ENCODE peak calls at places on chromosomes 11 and 22, in ten cellular contexts. One of them, this sample, is unnamed.

GRCh38 chr11:22670803-22671202 is 4.4 kb downstream of the GAS2 start:
- DNase-seq in adrenal gland: no peak
- DNase-seq in ascending aorta: no peak
- DNase-seq in fibroblast of pulmonary artery: peak; percentile 49
- DNase-seq in IMR-90: peak; percentile 3
- DNase-seq in tibial nerve: no peak
- DNase-seq in thoracic aorta: no peak
- DNase-seq in fibroblast of the aortic adventitia: peak; percentile 23
- DNase-seq in BE2C: no peak
- DNase-seq in HFF-Myc: no peak
- DNase-seq in this sample: no peak

GRCh38 chr11:3738241-3738640 is 59.1 kb downstream of the NUP98 start:
- DNase-seq in adrenal gland: no peak
- DNase-seq in ascending aorta: no peak
- DNase-seq in fibroblast of pulmonary artery: peak; percentile 41
- DNase-seq in IMR-90: peak; percentile 23
- DNase-seq in tibial nerve: no peak
- DNase-seq in thoracic aorta: no peak
- DNase-seq in fibroblast of the aortic adventitia: peak; percentile 46
- DNase-seq in BE2C: no peak
- DNase-seq in HFF-Myc: no peak
- DNase-seq in this sample: no peak

GRCh38 chr11:17218403-17218802 is 10.6 kb upstream of the PIK3C2A start:
- DNase-seq in adrenal gland: no peak
- DNase-seq in ascending aorta: no peak
- DNase-seq in fibroblast of pulmonary artery: no peak
- DNase-seq in IMR-90: no peak
- DNase-seq in tibial nerve: no peak
- DNase-seq in thoracic aorta: no peak
- DNase-seq in fibroblast of the aortic adventitia: no peak
- DNase-seq in BE2C: no peak
- DNase-seq in HFF-Myc: no peak
- DNase-seq in this sample: no peak

GRCh38 chr11:132115454-132115853 is 745.0 kb downstream of the NTM start:
- DNase-seq in adrenal gland: no peak
- DNase-seq in ascending aorta: no peak
- DNase-seq in fibroblast of pulmonary artery: peak; percentile 38
- DNase-seq in IMR-90: peak; percentile 67
- DNase-seq in tibial nerve: no peak
- DNase-seq in thoracic aorta: no peak
- DNase-seq in fibroblast of the aortic adventitia: peak; percentile 71
- DNase-seq in BE2C: no peak
- DNase-seq in HFF-Myc: no peak
- DNase-seq in this sample: no peak

GRCh38 chr22:40263191-40263590 is 83.1 kb upstream of the ADSL start:
- DNase-seq in adrenal gland: peak; percentile 43
- DNase-seq in ascending aorta: no peak
- DNase-seq in fibroblast of pulmonary artery: peak; percentile 78
- DNase-seq in IMR-90: no peak
- DNase-seq in tibial nerve: no peak
- DNase-seq in thoracic aorta: no peak
- DNase-seq in fibroblast of the aortic adventitia: peak; percentile 65
- DNase-seq in BE2C: no peak
- DNase-seq in HFF-Myc: no peak
- DNase-seq in this sample: no peak

GRCh38 chr11:74520927-74521665 is 27.6 kb upstream of the LIPT2 start:
- DNase-seq in adrenal gland: peak; percentile 14
- DNase-seq in ascending aorta: no peak
- DNase-seq in fibroblast of pulmonary artery: no peak
- DNase-seq in IMR-90: no peak
- DNase-seq in tibial nerve: no peak
- DNase-seq in thoracic aorta: no peak
- DNase-seq in fibroblast of the aortic adventitia: no peak
- DNase-seq in BE2C: no peak
- DNase-seq in HFF-Myc: no peak
- DNase-seq in this sample: no peak

GRCh38 chr11:47867821-47868220 is 19.7 kb upstream of the NUP160 start:
- DNase-seq in adrenal gland: no peak
- DNase-seq in ascending aorta: no peak
- DNase-seq in fibroblast of pulmonary artery: no peak
- DNase-seq in IMR-90: peak; percentile 15
- DNase-seq in tibial nerve: no peak
- DNase-seq in thoracic aorta: no peak
- DNase-seq in fibroblast of the aortic adventitia: peak; percentile 38
- DNase-seq in BE2C: no peak
- DNase-seq in HFF-Myc: no peak
- DNase-seq in this sample: no peak

GRCh38 chr11:126101241-126101929 is 38.7 kb upstream of the CDON start:
- DNase-seq in adrenal gland: peak; percentile 48
- DNase-seq in ascending aorta: no peak
- DNase-seq in fibroblast of pulmonary artery: no peak
- DNase-seq in IMR-90: no peak
- DNase-seq in tibial nerve: no peak
- DNase-seq in thoracic aorta: no peak
- DNase-seq in fibroblast of the aortic adventitia: peak; percentile 36
- DNase-seq in BE2C: no peak
- DNase-seq in HFF-Myc: no peak
- DNase-seq in this sample: no peak

GRCh38 chr22:40014661-40015255 is 20.0 kb downstream of the FAM83F start:
- DNase-seq in adrenal gland: no peak
- DNase-seq in ascending aorta: no peak
- DNase-seq in fibroblast of pulmonary artery: no peak
- DNase-seq in IMR-90: no peak
- DNase-seq in tibial nerve: no peak
- DNase-seq in thoracic aorta: no peak
- DNase-seq in fibroblast of the aortic adventitia: no peak
- DNase-seq in BE2C: no peak
- DNase-seq in HFF-Myc: no peak
- DNase-seq in this sample: no peak

GRCh38 chr11:73520358-73521061 is 77.4 kb downstream of the FAM168A start:
- DNase-seq in adrenal gland: no peak
- DNase-seq in ascending aorta: no peak
- DNase-seq in fibroblast of pulmonary artery: no peak
- DNase-seq in IMR-90: peak; percentile 22
- DNase-seq in tibial nerve: no peak
- DNase-seq in thoracic aorta: no peak
- DNase-seq in fibroblast of the aortic adventitia: no peak
- DNase-seq in BE2C: no peak
- DNase-seq in HFF-Myc: peak; percentile 10
- DNase-seq in this sample: no peak

GRCh38 chr11:19345848-19346681 is 105.3 kb upstream of the E2F8 start:
- DNase-seq in adrenal gland: no peak
- DNase-seq in ascending aorta: no peak
- DNase-seq in fibroblast of pulmonary artery: peak; percentile 45
- DNase-seq in IMR-90: no peak
- DNase-seq in tibial nerve: no peak
- DNase-seq in thoracic aorta: no peak
- DNase-seq in fibroblast of the aortic adventitia: peak; percentile 34
- DNase-seq in BE2C: no peak
- DNase-seq in HFF-Myc: no peak
- DNase-seq in this sample: no peak

GRCh38 chr11:19344661-19345518 is 104.1 kb upstream of the E2F8 start:
- DNase-seq in adrenal gland: no peak
- DNase-seq in ascending aorta: no peak
- DNase-seq in fibroblast of pulmonary artery: peak; percentile 65
- DNase-seq in IMR-90: peak; percentile 24
- DNase-seq in tibial nerve: no peak
- DNase-seq in thoracic aorta: no peak
- DNase-seq in fibroblast of the aortic adventitia: peak; percentile 53
- DNase-seq in BE2C: peak; percentile 54
- DNase-seq in HFF-Myc: no peak
- DNase-seq in this sample: peak; percentile 68

GRCh38 chr11:19347911-19348310 is 107.2 kb upstream of the E2F8 start:
- DNase-seq in adrenal gland: no peak
- DNase-seq in ascending aorta: no peak
- DNase-seq in fibroblast of pulmonary artery: peak; percentile 49
- DNase-seq in IMR-90: no peak
- DNase-seq in tibial nerve: no peak
- DNase-seq in thoracic aorta: no peak
- DNase-seq in fibroblast of the aortic adventitia: no peak
- DNase-seq in BE2C: no peak
- DNase-seq in HFF-Myc: no peak
- DNase-seq in this sample: no peak

GRCh38 chr11:19342036-19342435 is 101.3 kb upstream of the E2F8 start:
- DNase-seq in adrenal gland: no peak
- DNase-seq in ascending aorta: no peak
- DNase-seq in fibroblast of pulmonary artery: no peak
- DNase-seq in IMR-90: no peak
- DNase-seq in tibial nerve: no peak
- DNase-seq in thoracic aorta: no peak
- DNase-seq in fibroblast of the aortic adventitia: no peak
- DNase-seq in BE2C: no peak
- DNase-seq in HFF-Myc: no peak
- DNase-seq in this sample: no peak

DNA sequence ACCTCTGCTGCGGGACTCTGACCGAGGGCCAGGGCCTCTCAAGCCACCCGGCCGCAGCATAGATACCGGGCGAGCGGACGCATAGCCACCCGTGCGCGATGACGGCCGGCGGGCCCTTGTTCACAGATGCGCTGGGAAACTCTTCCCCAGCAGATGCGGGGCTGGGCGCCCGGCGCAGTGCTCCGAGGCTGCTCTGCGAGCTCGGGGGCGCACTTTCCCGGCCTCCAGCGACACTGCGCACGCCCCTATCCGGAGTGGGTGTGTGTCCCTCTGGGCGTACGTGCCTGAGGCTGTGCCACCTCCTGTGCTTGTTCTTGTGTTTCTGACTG is 104.7 kb upstream of the E2F8 start:
- DNase-seq in adrenal gland: no peak
- DNase-seq in ascending aorta: no peak
- DNase-seq in fibroblast of pulmonary artery: peak; percentile 31
- DNase-seq in IMR-90: no peak
- DNase-seq in tibial nerve: no peak
- DNase-seq in thoracic aorta: no peak
- DNase-seq in fibroblast of the aortic adventitia: no peak
- DNase-seq in BE2C: no peak
- DNase-seq in HFF-Myc: no peak
- DNase-seq in this sample: no peak
- H3K4me3 ChIP-seq in adrenal gland: peak overlapping the region; percentile 52
- H3K4me3 ChIP-seq in ascending aorta: peak overlapping the region; percentile 48
- H3K4me3 ChIP-seq in fibroblast of pulmonary artery: peak overlapping the region; percentile 80
- H3K4me3 ChIP-seq in IMR-90: peak overlapping the region; percentile 13
- H3K4me3 ChIP-seq in tibial nerve: peak overlapping the region; percentile 59
- H3K4me3 ChIP-seq in thoracic aorta: peak overlapping the region; percentile 64
- H3K4me3 ChIP-seq in fibroblast of the aortic adventitia: peak overlapping the region; percentile 77
- H3K4me3 ChIP-seq in BE2C: no peak overlapping the region
- H3K4me3 ChIP-seq in HFF-Myc: no peak overlapping the region
- H3K4me3 ChIP-seq in this sample: peak overlapping the region; percentile 54

GRCh38 chr11:90438069-90438468 is 215.2 kb upstream of the CHORDC1 start:
- DNase-seq in adrenal gland: no peak
- DNase-seq in ascending aorta: no peak
- DNase-seq in fibroblast of pulmonary artery: no peak
- DNase-seq in IMR-90: no peak
- DNase-seq in tibial nerve: no peak
- DNase-seq in thoracic aorta: no peak
- DNase-seq in fibroblast of the aortic adventitia: no peak
- DNase-seq in BE2C: no peak
- DNase-seq in HFF-Myc: no peak
- DNase-seq in this sample: no peak

DNA sequence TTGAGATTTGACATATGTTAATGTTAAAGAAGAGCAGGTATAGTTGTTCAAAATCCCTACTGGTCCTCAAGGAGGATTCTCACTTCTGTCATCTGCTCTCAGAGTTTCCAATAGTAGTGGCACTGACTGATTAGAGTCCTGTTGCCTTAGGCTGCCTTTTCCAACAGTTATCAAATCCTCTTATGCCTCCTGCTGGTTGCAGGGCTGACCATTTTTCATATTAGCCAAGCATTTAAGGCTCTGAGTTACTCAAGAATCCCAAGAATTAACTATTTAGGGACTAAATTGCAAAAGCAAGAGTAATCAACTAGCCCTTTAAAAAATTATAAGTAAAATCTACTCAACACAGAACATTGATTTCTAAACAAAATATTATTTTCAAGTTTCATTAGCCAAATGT is 212.0 kb upstream of the CHORDC1 start:
- DNase-seq in adrenal gland: no peak
- DNase-seq in ascending aorta: no peak
- DNase-seq in fibroblast of pulmonary artery: no peak
- DNase-seq in IMR-90: no peak
- DNase-seq in tibial nerve: no peak
- DNase-seq in thoracic aorta: no peak
- DNase-seq in fibroblast of the aortic adventitia: no peak
- DNase-seq in BE2C: peak; percentile 24
- DNase-seq in HFF-Myc: no peak
- DNase-seq in this sample: no peak
- TF ChIP-seq CTCF in adrenal gland: peak; percentile 19
- TF ChIP-seq CTCF in ascending aorta: no peak
- TF ChIP-seq CTCF in fibroblast of pulmonary artery: no peak
- TF ChIP-seq CTCF in IMR-90: no peak
- TF ChIP-seq CTCF in tibial nerve: peak; percentile 13
- TF ChIP-seq CTCF in thoracic aorta: no peak
- TF ChIP-seq CTCF in fibroblast of the aortic adventitia: no peak
- TF ChIP-seq CTCF in BE2C: peak; percentile 65
- TF ChIP-seq CTCF in HFF-Myc: no peak
- TF ChIP-seq CTCF in this sample: peak; percentile 18

GRCh38 chr11:19382131-19382611 is 141.4 kb upstream of the E2F8 start:
- DNase-seq in adrenal gland: peak; percentile 48
- DNase-seq in ascending aorta: no peak
- DNase-seq in fibroblast of pulmonary artery: peak; percentile 64
- DNase-seq in IMR-90: no peak
- DNase-seq in tibial nerve: no peak
- DNase-seq in thoracic aorta: no peak
- DNase-seq in fibroblast of the aortic adventitia: no peak
- DNase-seq in BE2C: no peak
- DNase-seq in HFF-Myc: no peak
- DNase-seq in this sample: no peak
- H3K4me3 ChIP-seq in adrenal gland: no peak overlapping the region
- H3K4me3 ChIP-seq in ascending aorta: no peak overlapping the region
- H3K4me3 ChIP-seq in fibroblast of pulmonary artery: peak overlapping the region; percentile 5
- H3K4me3 ChIP-seq in IMR-90: no peak overlapping the region
- H3K4me3 ChIP-seq in tibial nerve: no peak overlapping the region
- H3K4me3 ChIP-seq in thoracic aorta: no peak overlapping the region
- H3K4me3 ChIP-seq in fibroblast of the aortic adventitia: no peak overlapping the region
- H3K4me3 ChIP-seq in BE2C: no peak overlapping the region
- H3K4me3 ChIP-seq in HFF-Myc: no peak overlapping the region
- H3K4me3 ChIP-seq in this sample: no peak overlapping the region

DNA sequence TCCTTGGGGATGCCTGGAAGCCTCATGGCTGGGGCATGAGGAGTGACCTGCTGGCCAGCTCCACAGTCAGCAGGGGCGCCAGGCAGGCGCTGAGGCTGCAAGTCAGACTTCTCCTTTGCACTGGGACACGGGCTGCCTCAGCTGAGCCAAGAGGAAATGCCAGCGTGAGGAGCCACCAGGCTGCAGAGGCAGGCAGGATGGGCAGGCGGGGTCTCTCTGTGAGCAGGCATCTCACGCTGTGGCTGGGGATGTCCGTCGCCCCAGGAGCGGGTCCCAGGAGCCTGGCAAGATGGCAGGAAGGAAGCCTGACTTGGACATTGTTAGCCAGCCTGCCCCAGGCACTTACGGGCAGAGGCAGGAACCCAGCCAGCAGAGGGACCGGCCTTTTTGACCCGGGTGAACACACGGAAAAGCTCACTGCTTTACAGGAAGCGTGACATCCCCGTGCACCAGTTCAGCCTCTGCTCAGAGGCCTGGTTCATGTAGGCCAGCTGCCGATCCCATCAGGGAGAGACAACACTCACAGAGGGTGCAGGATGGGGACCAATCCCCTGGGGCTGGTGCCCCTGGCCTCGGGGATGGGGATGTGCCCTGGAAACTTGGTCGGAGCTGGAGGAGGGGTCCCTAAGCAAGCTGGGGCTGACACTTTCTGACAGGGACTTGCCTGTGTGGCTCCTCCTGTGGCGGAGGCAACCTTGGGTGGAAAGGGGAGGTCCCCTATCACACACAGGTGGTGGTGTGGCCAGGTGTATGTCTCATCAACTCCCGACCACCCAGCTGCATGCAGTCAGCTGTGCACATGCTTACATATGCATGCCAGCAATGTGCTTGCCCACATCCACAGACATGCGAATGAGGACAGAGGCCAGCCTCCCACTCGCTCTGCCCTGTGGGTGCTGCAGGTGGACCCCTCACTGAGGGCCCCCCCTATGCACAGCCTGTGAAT is 10.0 kb downstream of the GNB1L start:
- DNase-seq in adrenal gland: peak; percentile 81
- DNase-seq in ascending aorta: peak; percentile 87
- DNase-seq in fibroblast of pulmonary artery: peak; percentile 47
- DNase-seq in IMR-90: peak; percentile 40
- DNase-seq in tibial nerve: no peak
- DNase-seq in thoracic aorta: no peak
- DNase-seq in fibroblast of the aortic adventitia: peak; percentile 27
- DNase-seq in BE2C: peak; percentile 51
- DNase-seq in HFF-Myc: no peak
- DNase-seq in this sample: peak; percentile 82
- TF ChIP-seq CTCF in adrenal gland: no peak
- TF ChIP-seq CTCF in ascending aorta: no peak
- TF ChIP-seq CTCF in fibroblast of pulmonary artery: no peak
- TF ChIP-seq CTCF in IMR-90: no peak
- TF ChIP-seq CTCF in tibial nerve: no peak
- TF ChIP-seq CTCF in thoracic aorta: peak; percentile 40
- TF ChIP-seq CTCF in fibroblast of the aortic adventitia: no peak
- TF ChIP-seq CTCF in BE2C: peak; percentile 1
- TF ChIP-seq CTCF in HFF-Myc: no peak
- TF ChIP-seq CTCF in this sample: no peak